ENCODE peak calls at places on chromosomes 2 and 18, in eight cellular contexts. A, Q, L, X, P, Z, V and U are unnamed samples.

GRCh38 chr2:19187323-19188020 is 171.0 kb downstream of the OSR1 start:
- DNase-seq in A (no peak), Q (peak; percentile 95), L (peak; percentile 66), X (no peak), P (no peak), Z (peak; percentile 39), V (no peak), U (no peak)

GRCh38 chr18:44178476-44178875 is 502.2 kb upstream of the SETBP1 start:
- DNase-seq in A (no peak), Q (no peak), L (no peak), X (no peak), P (no peak), Z (no peak), V (peak; percentile 17), U (no peak)

GRCh38 chr18:45142868-45143267 is 462.2 kb downstream of the SETBP1 start:
- DNase-seq in A (no peak), Q (no peak), L (no peak), X (no peak), P (no peak), Z (no peak), V (no peak), U (no peak)

GRCh38 chr2:10355471-10356458 is 53.1 kb downstream of the HPCAL1 start:
- DNase-seq in A (no peak), Q (no peak), L (no peak), X (no peak), P (no peak), Z (no peak), V (no peak), U (no peak)

GRCh38 chr2:48257456-48257855 is 272.5 kb upstream of the STON1 start:
- DNase-seq in A (no peak), Q (no peak), L (no peak), X (no peak), P (no peak), Z (no peak), V (no peak), U (no peak)

GRCh38 chr2:188248513-188248912 is 43.2 kb upstream of the GULP1 start:
- DNase-seq in A (no peak), Q (no peak), L (no peak), X (no peak), P (no peak), Z (no peak), V (no peak), U (no peak)

GRCh38 chr2:20596193-20596972 is 54.5 kb downstream of the HS1BP3 start:
- DNase-seq in A (no peak), Q (no peak), L (no peak), X (no peak), P (peak; percentile 61), Z (no peak), V (no peak), U (no peak)

GRCh38 chr2:35410431-35411061 is 945.0 kb upstream of the CRIM1 start:
- DNase-seq in A (peak; percentile 50), Q (peak; percentile 12), L (peak; percentile 33), X (peak; percentile 7), P (no peak), Z (peak; percentile 20), V (peak; percentile 39), U (no peak)

GRCh38 chr2:37201766-37202165 is 5.5 kb downstream of the CEBPZOS start:
- DNase-seq in A (no peak), Q (no peak), L (peak; percentile 70), X (peak; percentile 13), P (no peak), Z (peak; percentile 53), V (no peak), U (no peak)
- H3K27ac ChIP-seq in A (no peak overlapping the region), Q (no peak overlapping the region), L (no peak overlapping the region), X (no peak overlapping the region), P (no peak overlapping the region), Z (peak overlapping the region; percentile 1), V (no peak overlapping the region), U (no peak overlapping the region)

GRCh38 chr2:695111-695510 is 17.9 kb upstream of the TMEM18 start:
- DNase-seq in A (no peak), Q (no peak), L (no peak), X (no peak), P (no peak), Z (no peak), V (peak; percentile 70), U (no peak)
- H3K27ac ChIP-seq in A (no peak overlapping the region), Q (no peak overlapping the region), L (no peak overlapping the region), X (no peak overlapping the region), P (peak overlapping the region; percentile 42), Z (no peak overlapping the region), V (no peak overlapping the region), U (peak overlapping the region; percentile 70)

GRCh38 chr2:217047209-217047998 is 187.5 kb upstream of the TNP1 start:
- DNase-seq in A (no peak), Q (no peak), L (peak; percentile 66), X (no peak), P (peak; percentile 29), Z (no peak), V (no peak), U (no peak)
- H3K27ac ChIP-seq in A (no peak overlapping the region), Q (no peak overlapping the region), L (no peak overlapping the region), X (no peak overlapping the region), P (no peak overlapping the region), Z (no peak overlapping the region), V (no peak overlapping the region), U (no peak overlapping the region)

GRCh38 chr2:85631316-85631715 is 15.3 kb downstream of the USP39 start:
- DNase-seq in A (no peak), Q (no peak), L (no peak), X (no peak), P (no peak), Z (no peak), V (no peak), U (no peak)

DNA sequence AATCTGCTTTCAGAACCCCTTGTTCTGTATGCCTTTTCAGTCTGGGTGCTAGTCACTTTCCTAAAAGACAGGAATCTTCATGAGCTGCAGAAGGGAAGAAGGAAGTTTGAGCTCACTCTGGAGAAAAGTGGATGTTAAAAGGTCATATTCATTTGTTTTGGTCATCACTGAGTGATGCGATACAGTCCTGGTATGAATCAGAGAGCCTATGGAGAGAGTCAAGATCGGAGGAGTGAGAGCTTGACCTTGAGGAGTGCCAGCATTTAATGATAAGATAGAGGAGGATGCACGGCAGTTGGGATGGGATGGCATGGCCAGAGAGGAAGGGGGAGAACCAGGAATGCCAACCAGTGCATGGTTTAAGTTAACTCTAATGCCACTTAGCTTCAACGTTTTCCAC is 19.6 kb downstream of the USP39 start:
- DNase-seq in A (no peak), Q (no peak), L (no peak), X (no peak), P (no peak), Z (no peak), V (no peak), U (no peak)
- H3K27ac ChIP-seq in A (no peak overlapping the region), Q (no peak overlapping the region), L (no peak overlapping the region), X (no peak overlapping the region), P (no peak overlapping the region), Z (no peak overlapping the region), V (no peak overlapping the region), U (no peak overlapping the region)